ENCODE peak calls at places on chromosomes 1 and 21, in seven cellular contexts. C, U, Z, S, I, A and H are unnamed samples.

GRCh38 chr1:207762622-207763021 is 10.8 kb downstream of the CD46 start:
- DNase-seq in C (no peak), U (no peak), Z (no peak), S (no peak), I (no peak), A (no peak), H (no peak)

GRCh38 chr1:46405204-46405555 is 11.1 kb downstream of the FAAH start:
- DNase-seq in C (no peak), U (no peak), Z (no peak), S (no peak), I (no peak), A (no peak), H (no peak)

GRCh38 chr1:240232548-240232947 is 140.9 kb downstream of the FMN2 start:
- DNase-seq in C (peak; percentile 67), U (no peak), Z (peak; percentile 72), S (no peak), I (no peak), A (no peak), H (no peak)

GRCh38 chr1:41689596-41689995 is 205.1 kb upstream of the EDN2 start:
- DNase-seq in C (no peak), U (no peak), Z (no peak), S (no peak), I (no peak), A (no peak), H (no peak)

GRCh38 chr21:41318218-41318617 is 1.6 kb downstream of the FAM3B start:
- DNase-seq in C (no peak), U (no peak), Z (no peak), S (no peak), I (no peak), A (no peak), H (no peak)

GRCh38 chr1:167135281-167135840 is 41.5 kb downstream of the STYXL2 start:
- DNase-seq in C (no peak), U (no peak), Z (no peak), S (no peak), I (no peak), A (no peak), H (peak; percentile 75)

GRCh38 chr1:9602794-9603167 is 14.1 kb downstream of the TMEM201 start:
- DNase-seq in C (no peak), U (no peak), Z (no peak), S (no peak), I (no peak), A (no peak), H (no peak)

GRCh38 chr1:30447080-30447479 is 276.3 kb downstream of the MATN1 start:
- DNase-seq in C (no peak), U (no peak), Z (no peak), S (peak; percentile 11), I (no peak), A (no peak), H (no peak)

GRCh38 chr1:118147542-118147941 is 37.5 kb downstream of the SPAG17 start:
- DNase-seq in C (peak; percentile 85), U (no peak), Z (peak; percentile 43), S (no peak), I (no peak), A (peak; percentile 61), H (no peak)

GRCh38 chr1:67679691-67680090 is 5.3 kb upstream of the GADD45A start:
- DNase-seq in C (peak; percentile 48), U (no peak), Z (no peak), S (no peak), I (no peak), A (peak; percentile 66), H (no peak)

GRCh38 chr1:86706018-86706417 is 1.6 kb downstream of the SH3GLB1 start:
- DNase-seq in C (no peak), U (no peak), Z (peak; percentile 22), S (no peak), I (no peak), A (no peak), H (no peak)

GRCh38 chr1:52204696-52205095 is 62.8 kb downstream of the ZFYVE9 start:
- DNase-seq in C (no peak), U (no peak), Z (peak; percentile 14), S (no peak), I (no peak), A (no peak), H (no peak)

GRCh38 chr1:55898191-55898590 is 681.2 kb downstream of the PLPP3 start:
- DNase-seq in C (peak; percentile 89), U (no peak), Z (peak; percentile 94), S (no peak), I (no peak), A (no peak), H (no peak)

GRCh38 chr1:166858726-166859419 is 17.2 kb downstream of the TADA1 start:
- DNase-seq in C (no peak), U (no peak), Z (no peak), S (no peak), I (no peak), A (no peak), H (no peak)

GRCh38 chr1:21335750-21336168 is 45.5 kb upstream of the ECE1 start:
- DNase-seq in C (no peak), U (no peak), Z (no peak), S (no peak), I (no peak), A (no peak), H (no peak)

GRCh38 chr1:239786464-239786863 is 305.2 kb upstream of the FMN2 start:
- DNase-seq in C (no peak), U (no peak), Z (no peak), S (peak; percentile 68), I (peak; percentile 64), A (no peak), H (peak; percentile 75)

GRCh38 chr1:89935235-89935634 is 59.7 kb upstream of the ZNF326 start:
- DNase-seq in C (no peak), U (no peak), Z (no peak), S (no peak), I (no peak), A (no peak), H (no peak)

GRCh38 chr1:23544444-23545389 is 13.7 kb upstream of the E2F2 start:
- DNase-seq in C (peak; percentile 83), U (peak; percentile 84), Z (peak; percentile 85), S (peak; percentile 81), I (peak; percentile 85), A (peak; percentile 88), H (peak; percentile 94)

GRCh38 chr1:214349781-214350180 is 68.8 kb downstream of the SMYD2 start:
- DNase-seq in C (no peak), U (no peak), Z (no peak), S (no peak), I (no peak), A (no peak), H (peak; percentile 88)

GRCh38 chr1:113003751-113004690 is 48.0 kb upstream of the SLC16A1 start:
- DNase-seq in C (no peak), U (no peak), Z (no peak), S (no peak), I (no peak), A (no peak), H (no peak)

GRCh38 chr1:40948741-40949528 is 30.6 kb upstream of the CTPS1 start:
- DNase-seq in C (peak; percentile 73), U (peak; percentile 27), Z (peak; percentile 67), S (peak; percentile 84), I (peak; percentile 89), A (peak; percentile 62), H (peak; percentile 88)

GRCh38 chr21:34528131-34528561 is 16.1 kb upstream of the KCNE1 start:
- DNase-seq in C (peak; percentile 51), U (no peak), Z (no peak), S (no peak), I (no peak), A (no peak), H (no peak)

GRCh38 chr1:78787554-78787953 is 137.9 kb downstream of the IFI44 start:
- DNase-seq in C (peak; percentile 1), U (no peak), Z (no peak), S (no peak), I (no peak), A (no peak), H (no peak)

GRCh38 chr1:206808615-206809014 is 36.3 kb upstream of the IL10 start:
- DNase-seq in C (peak; percentile 57), U (no peak), Z (peak; percentile 64), S (peak; percentile 54), I (no peak), A (peak; percentile 13), H (peak; percentile 95)

GRCh38 chr1:23930861-23931471 is 17.8 kb upstream of the CNR2 start:
- DNase-seq in C (peak; percentile 59), U (no peak), Z (peak; percentile 45), S (no peak), I (no peak), A (peak; percentile 30), H (no peak)

GRCh38 chr1:206766251-206766856 is 4.2 kb upstream of the IL19 start:
- DNase-seq in C (peak; percentile 93), U (no peak), Z (peak; percentile 96), S (no peak), I (no peak), A (peak; percentile 28), H (peak; percentile 82)

GRCh38 chr1:27583479-27583878 is 20.5 kb downstream of the AHDC1 start:
- DNase-seq in C (no peak), U (no peak), Z (no peak), S (no peak), I (no peak), A (no peak), H (no peak)
- H2BK120ac ChIP-seq in C (no peak overlapping the region), U (no peak overlapping the region), Z (no peak overlapping the region), S (no peak overlapping the region), I (no peak overlapping the region), A (no peak overlapping the region), H (no peak overlapping the region)

GRCh38 chr1:4054957-4055676 is 155.0 kb upstream of the C1orf174 start:
- DNase-seq in C (no peak), U (no peak), Z (no peak), S (no peak), I (peak; percentile 34), A (no peak), H (no peak)

GRCh38 chr1:4052657-4053056 is 152.6 kb upstream of the C1orf174 start:
- DNase-seq in C (no peak), U (no peak), Z (no peak), S (no peak), I (peak; percentile 36), A (no peak), H (no peak)

GRCh38 chr1:4053160-4053748 is 153.2 kb upstream of the C1orf174 start:
- DNase-seq in C (no peak), U (no peak), Z (no peak), S (no peak), I (peak; percentile 22), A (no peak), H (no peak)

GRCh38 chr1:4055677-4055967 is 155.6 kb upstream of the C1orf174 start:
- DNase-seq in C (no peak), U (no peak), Z (no peak), S (no peak), I (no peak), A (no peak), H (no peak)

GRCh38 chr1:4053774-4054173 is 153.7 kb upstream of the C1orf174 start:
- DNase-seq in C (no peak), U (no peak), Z (no peak), S (no peak), I (peak; percentile 35), A (no peak), H (no peak)
- H2BK120ac ChIP-seq in C (no peak overlapping the region), U (no peak overlapping the region), Z (no peak overlapping the region), S (no peak overlapping the region), I (no peak overlapping the region), A (no peak overlapping the region), H (no peak overlapping the region)

GRCh38 chr21:44500111-44500510 is 39.9 kb downstream of the KRTAP10-1 start:
- DNase-seq in C (no peak), U (no peak), Z (no peak), S (no peak), I (no peak), A (no peak), H (no peak)
- H2BK120ac ChIP-seq in C (no peak overlapping the region), U (no peak overlapping the region), Z (no peak overlapping the region), S (no peak overlapping the region), I (no peak overlapping the region), A (no peak overlapping the region), H (no peak overlapping the region)

GRCh38 chr1:50422675-50422945 is 633 bp downstream of the DMRTA2 start:
- DNase-seq in C (no peak), U (no peak), Z (no peak), S (no peak), I (peak; percentile 69), A (no peak), H (no peak)
- H2BK120ac ChIP-seq in C (no peak overlapping the region), U (no peak overlapping the region), Z (no peak overlapping the region), S (no peak overlapping the region), I (no peak overlapping the region), A (no peak overlapping the region), H (no peak overlapping the region)